ENCODE peak calls at places on chromosomes 13 and 19, in eight cellular contexts. One of them, this sample, is unnamed.

GRCh38 chr13:40672310-40673060 is 6.0 kb upstream of the FOXO1 start:
- DNase-seq in astrocyte: peak
- DNase-seq in endothelial cell of umbilical vein: peak
- DNase-seq in fibroblast of lung: peak
- DNase-seq in MM.1S: no peak
- DNase-seq in HCT116: peak
- DNase-seq in PC-3: peak
- DNase-seq in GM23248: peak
- DNase-seq in this sample: no peak

GRCh38 chr19:29660835-29661234 is 4.4 kb upstream of the PLEKHF1 start:
- DNase-seq in GM23248: peak
- DNase-seq in endothelial cell of umbilical vein: no peak
- DNase-seq in fibroblast of lung: no peak
- DNase-seq in astrocyte: no peak
- DNase-seq in PC-3: no peak
- DNase-seq in MM.1S: no peak
- DNase-seq in HCT116: no peak
- DNase-seq in this sample: no peak

GRCh38 chr19:6616011-6616410 is 25.1 kb upstream of the CD70 start:
- DNase-seq in astrocyte: peak
- DNase-seq in endothelial cell of umbilical vein: no peak
- DNase-seq in fibroblast of lung: peak
- DNase-seq in HCT116: no peak
- DNase-seq in MM.1S: no peak
- DNase-seq in GM23248: peak
- DNase-seq in PC-3: peak
- DNase-seq in this sample: no peak

GRCh38 chr19:7522072-7522922 is at the start of gene MCOLN1:
- DNase-seq in HCT116: peak
- DNase-seq in fibroblast of lung: peak
- DNase-seq in GM23248: peak
- DNase-seq in PC-3: peak
- DNase-seq in astrocyte: peak
- DNase-seq in MM.1S: peak
- DNase-seq in endothelial cell of umbilical vein: peak
- DNase-seq in this sample: no peak

GRCh38 chr19:39413269-39413902 is 917 bp downstream of the PLEKHG2 start:
- DNase-seq in HCT116: no peak
- DNase-seq in GM23248: peak
- DNase-seq in astrocyte: no peak
- DNase-seq in fibroblast of lung: peak
- DNase-seq in endothelial cell of umbilical vein: peak
- DNase-seq in PC-3: no peak
- DNase-seq in MM.1S: no peak
- DNase-seq in this sample: no peak

GRCh38 chr19:40707615-40708014 is 9.1 kb downstream of the COQ8B start:
- DNase-seq in HCT116: no peak
- DNase-seq in MM.1S: no peak
- DNase-seq in endothelial cell of umbilical vein: no peak
- DNase-seq in PC-3: no peak
- DNase-seq in GM23248: no peak
- DNase-seq in fibroblast of lung: no peak
- DNase-seq in astrocyte: no peak
- DNase-seq in this sample: no peak

GRCh38 chr13:80571346-80572307 is 230.7 kb upstream of the SPRY2 start:
- DNase-seq in MM.1S: peak
- DNase-seq in PC-3: no peak
- DNase-seq in astrocyte: no peak
- DNase-seq in fibroblast of lung: no peak
- DNase-seq in endothelial cell of umbilical vein: no peak
- DNase-seq in GM23248: no peak
- DNase-seq in HCT116: no peak
- DNase-seq in this sample: no peak

GRCh38 chr13:26628706-26629105 is 71.2 kb downstream of the WASF3 start:
- DNase-seq in endothelial cell of umbilical vein: peak
- DNase-seq in fibroblast of lung: peak
- DNase-seq in astrocyte: peak
- DNase-seq in HCT116: no peak
- DNase-seq in GM23248: peak
- DNase-seq in PC-3: peak
- DNase-seq in MM.1S: no peak
- DNase-seq in this sample: no peak

GRCh38 chr13:98406475-98406874 is 170.4 kb downstream of the STK24 start:
- DNase-seq in PC-3: no peak
- DNase-seq in GM23248: no peak
- DNase-seq in astrocyte: no peak
- DNase-seq in fibroblast of lung: no peak
- DNase-seq in HCT116: no peak
- DNase-seq in endothelial cell of umbilical vein: no peak
- DNase-seq in MM.1S: no peak
- DNase-seq in this sample: no peak

GRCh38 chr13:98721825-98722510 is 30.5 kb downstream of the SLC15A1 start:
- DNase-seq in GM23248: peak
- DNase-seq in MM.1S: no peak
- DNase-seq in HCT116: no peak
- DNase-seq in PC-3: peak
- DNase-seq in astrocyte: no peak
- DNase-seq in fibroblast of lung: no peak
- DNase-seq in endothelial cell of umbilical vein: no peak
- DNase-seq in this sample: no peak

GRCh38 chr13:114089341-114089740 is 43.1 kb downstream of the RASA3 start:
- DNase-seq in MM.1S: no peak
- DNase-seq in fibroblast of lung: no peak
- DNase-seq in astrocyte: no peak
- DNase-seq in endothelial cell of umbilical vein: no peak
- DNase-seq in PC-3: no peak
- DNase-seq in HCT116: no peak
- DNase-seq in GM23248: no peak
- DNase-seq in this sample: no peak

GRCh38 chr13:46521921-46522691 is 30.9 kb upstream of the LRCH1 start:
- DNase-seq in MM.1S: no peak
- DNase-seq in endothelial cell of umbilical vein: no peak
- DNase-seq in GM23248: no peak
- DNase-seq in HCT116: no peak
- DNase-seq in astrocyte: no peak
- DNase-seq in PC-3: no peak
- DNase-seq in fibroblast of lung: no peak
- DNase-seq in this sample: no peak

GRCh38 chr13:39970177-39970846 is 314.9 kb downstream of the COG6 start:
- DNase-seq in PC-3: no peak
- DNase-seq in endothelial cell of umbilical vein: no peak
- DNase-seq in fibroblast of lung: no peak
- DNase-seq in GM23248: no peak
- DNase-seq in astrocyte: no peak
- DNase-seq in HCT116: no peak
- DNase-seq in MM.1S: no peak
- DNase-seq in this sample: no peak

GRCh38 chr13:36430247-36431203 is 1.8 kb upstream of the CCNA1 start:
- DNase-seq in fibroblast of lung: peak
- DNase-seq in astrocyte: no peak
- DNase-seq in PC-3: no peak
- DNase-seq in endothelial cell of umbilical vein: no peak
- DNase-seq in GM23248: peak
- DNase-seq in MM.1S: no peak
- DNase-seq in HCT116: no peak
- DNase-seq in this sample: no peak
- TF ChIP-seq EZH2 in fibroblast of lung: peak
- TF ChIP-seq EZH2 in astrocyte: no peak
- TF ChIP-seq EZH2 in PC-3: no peak
- TF ChIP-seq EZH2 in endothelial cell of umbilical vein: no peak
- TF ChIP-seq EZH2 in GM23248: peak
- TF ChIP-seq EZH2 in MM.1S: no peak
- TF ChIP-seq EZH2 in HCT116: no peak
- TF ChIP-seq EZH2 in this sample: no peak

DNA sequence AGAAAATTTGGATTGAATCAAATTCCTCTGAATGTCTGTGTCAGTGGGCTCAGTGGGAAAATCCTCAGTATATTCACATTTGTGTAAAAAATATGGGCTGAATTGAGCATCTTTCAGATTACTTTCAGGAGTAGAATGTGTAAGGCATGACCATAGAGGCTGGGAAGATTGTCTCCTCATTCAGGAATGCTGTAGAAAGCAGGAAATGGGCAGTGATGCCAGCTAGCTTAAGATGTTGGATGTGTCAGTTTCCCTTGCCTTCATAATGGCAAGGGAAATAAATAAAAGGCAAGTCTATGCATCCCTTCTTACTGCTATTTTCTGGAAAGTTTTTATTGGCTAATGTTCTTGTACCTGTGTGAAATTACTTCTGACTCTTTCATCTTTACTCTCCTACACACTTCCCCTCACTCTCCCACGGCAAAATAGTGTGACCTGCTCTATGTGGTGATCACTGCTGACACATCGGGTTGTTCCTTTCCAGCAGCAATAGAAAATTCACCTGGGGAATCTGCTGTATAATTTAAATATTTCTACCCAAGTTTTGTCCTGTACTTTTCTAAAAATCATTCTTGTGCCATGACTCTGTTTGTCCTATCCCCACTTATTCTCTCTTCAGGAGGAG is 103.2 kb downstream of the LMO7 start:
- DNase-seq in astrocyte: peak
- DNase-seq in MM.1S: no peak
- DNase-seq in HCT116: no peak
- DNase-seq in endothelial cell of umbilical vein: no peak
- DNase-seq in PC-3: no peak
- DNase-seq in GM23248: peak
- DNase-seq in fibroblast of lung: peak
- DNase-seq in this sample: no peak
- H3K9ac ChIP-seq in astrocyte: no peak
- H3K9ac ChIP-seq in MM.1S: no peak
- H3K9ac ChIP-seq in HCT116: no peak
- H3K9ac ChIP-seq in endothelial cell of umbilical vein: no peak
- H3K9ac ChIP-seq in PC-3: no peak
- H3K9ac ChIP-seq in GM23248: no peak
- H3K9ac ChIP-seq in fibroblast of lung: no peak
- H3K9ac ChIP-seq in this sample: no peak

DNA sequence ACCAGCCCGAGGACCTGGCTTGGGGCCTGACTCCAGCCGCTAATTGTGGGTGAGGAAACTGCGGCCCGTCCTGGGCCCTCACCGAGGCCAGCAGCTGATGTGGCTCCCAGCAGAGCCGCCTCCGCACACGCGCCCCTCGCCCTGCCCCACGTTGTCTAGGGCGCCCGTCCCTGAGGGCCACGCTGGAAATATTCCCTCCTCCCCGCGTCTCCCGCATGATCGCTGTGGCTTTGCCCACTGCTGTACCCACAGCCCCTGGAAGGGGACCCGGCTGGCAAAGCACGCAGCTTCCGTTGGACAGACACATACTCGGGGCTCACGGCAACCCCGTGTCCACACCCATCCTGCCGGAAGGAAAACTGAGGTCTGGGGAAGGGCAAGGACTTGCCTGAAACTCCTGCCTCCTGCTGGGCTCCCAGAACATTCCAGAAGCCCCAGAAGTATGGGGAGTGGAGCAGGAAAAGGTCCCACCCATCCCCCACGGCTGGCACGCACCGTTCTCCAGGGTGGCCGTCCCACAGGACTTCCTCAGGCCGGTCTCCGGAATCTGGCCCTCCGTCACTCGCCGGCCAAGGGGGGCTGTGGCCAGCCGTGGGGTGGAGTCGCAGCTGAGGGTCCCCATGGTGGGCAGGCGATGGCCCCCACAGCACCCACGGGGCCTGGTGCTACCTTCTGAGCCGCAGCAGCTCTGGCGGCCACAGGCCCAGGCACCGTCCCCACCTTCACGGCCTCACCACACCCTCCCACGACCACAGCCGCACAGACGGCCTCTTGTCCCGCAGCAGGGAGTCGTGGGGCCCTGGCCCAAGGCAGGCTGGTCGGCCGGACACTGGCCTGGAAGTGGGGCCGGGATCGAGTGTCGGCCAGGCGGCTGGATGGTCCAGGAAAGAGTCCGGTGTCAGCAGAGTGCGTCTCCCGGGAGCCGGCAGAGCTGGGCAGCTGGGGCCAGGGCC is 13.6 kb upstream of the SHC2 start:
- DNase-seq in MM.1S: no peak
- DNase-seq in PC-3: no peak
- DNase-seq in endothelial cell of umbilical vein: no peak
- DNase-seq in HCT116: no peak
- DNase-seq in GM23248: no peak
- DNase-seq in fibroblast of lung: no peak
- DNase-seq in astrocyte: no peak
- DNase-seq in this sample: no peak
- H3K27ac ChIP-seq in MM.1S: no peak
- H3K27ac ChIP-seq in PC-3: no peak
- H3K27ac ChIP-seq in endothelial cell of umbilical vein: no peak
- H3K27ac ChIP-seq in HCT116: no peak
- H3K27ac ChIP-seq in GM23248: no peak
- H3K27ac ChIP-seq in fibroblast of lung: no peak
- H3K27ac ChIP-seq in astrocyte: no peak
- H3K27ac ChIP-seq in this sample: no peak

GRCh38 chr13:96086736-96087135 is 3.2 kb upstream of the HS6ST3 start:
- DNase-seq in PC-3: no peak
- DNase-seq in MM.1S: no peak
- DNase-seq in fibroblast of lung: no peak
- DNase-seq in GM23248: no peak
- DNase-seq in HCT116: no peak
- DNase-seq in astrocyte: no peak
- DNase-seq in endothelial cell of umbilical vein: no peak
- DNase-seq in this sample: no peak

GRCh38 chr13:96090240-96091101 is 564 bp downstream of the HS6ST3 start:
- DNase-seq in GM23248: peak
- DNase-seq in MM.1S: peak
- DNase-seq in HCT116: no peak
- DNase-seq in endothelial cell of umbilical vein: peak
- DNase-seq in PC-3: no peak
- DNase-seq in astrocyte: no peak
- DNase-seq in fibroblast of lung: peak
- DNase-seq in this sample: no peak

GRCh38 chr13:96089749-96090239 is at the start of gene HS6ST3:
- DNase-seq in fibroblast of lung: peak
- DNase-seq in astrocyte: no peak
- DNase-seq in endothelial cell of umbilical vein: peak
- DNase-seq in HCT116: peak
- DNase-seq in PC-3: peak
- DNase-seq in MM.1S: peak
- DNase-seq in GM23248: peak
- DNase-seq in this sample: no peak

GRCh38 chr13:96091164-96091931 is 1.4 kb downstream of the HS6ST3 start:
- DNase-seq in HCT116: no peak
- DNase-seq in PC-3: no peak
- DNase-seq in GM23248: peak
- DNase-seq in fibroblast of lung: peak
- DNase-seq in MM.1S: no peak
- DNase-seq in endothelial cell of umbilical vein: peak
- DNase-seq in astrocyte: no peak
- DNase-seq in this sample: no peak

GRCh38 chr13:96089139-96089538 is 768 bp upstream of the HS6ST3 start:
- DNase-seq in GM23248: no peak
- DNase-seq in fibroblast of lung: no peak
- DNase-seq in astrocyte: no peak
- DNase-seq in MM.1S: no peak
- DNase-seq in endothelial cell of umbilical vein: no peak
- DNase-seq in PC-3: no peak
- DNase-seq in HCT116: no peak
- DNase-seq in this sample: no peak
- TF ChIP-seq EZH2 in GM23248: no peak
- TF ChIP-seq EZH2 in fibroblast of lung: peak
- TF ChIP-seq EZH2 in astrocyte: no peak
- TF ChIP-seq EZH2 in MM.1S: no peak
- TF ChIP-seq EZH2 in endothelial cell of umbilical vein: no peak
- TF ChIP-seq EZH2 in PC-3: no peak
- TF ChIP-seq EZH2 in HCT116: no peak
- TF ChIP-seq EZH2 in this sample: no peak